ENCODE peak calls at places on chromosome 12, in four cellular contexts. One of them, this sample, is unnamed.

GRCh38 chr12:68899251-68899771 is 33.7 kb downstream of the CPM start:
- DNase-seq in CD4-positive, CD25-positive, alpha-beta regulatory T cell: no peak
- DNase-seq in CD8-positive, alpha-beta T cell: no peak
- DNase-seq in tibial artery: peak
- DNase-seq in this sample: peak

GRCh38 chr12:64256166-64256800 is 34.2 kb upstream of the KICS2 start:
- DNase-seq in CD4-positive, CD25-positive, alpha-beta regulatory T cell: no peak
- DNase-seq in CD8-positive, alpha-beta T cell: no peak
- DNase-seq in tibial artery: no peak
- DNase-seq in this sample: no peak

GRCh38 chr12:67826946-67827719 is 162.1 kb upstream of the IFNG-AS1 start:
- DNase-seq in CD4-positive, CD25-positive, alpha-beta regulatory T cell: no peak
- DNase-seq in CD8-positive, alpha-beta T cell: no peak
- DNase-seq in tibial artery: no peak
- DNase-seq in this sample: no peak

GRCh38 chr12:10943167-10943566 is 4.1 kb upstream of the TAS2R14 start:
- DNase-seq in CD4-positive, CD25-positive, alpha-beta regulatory T cell: no peak
- DNase-seq in CD8-positive, alpha-beta T cell: no peak
- DNase-seq in tibial artery: no peak
- DNase-seq in this sample: no peak

GRCh38 chr12:131063960-131064359 is 110.3 kb downstream of the ADGRD1 start:
- DNase-seq in CD4-positive, CD25-positive, alpha-beta regulatory T cell: no peak
- DNase-seq in CD8-positive, alpha-beta T cell: no peak
- DNase-seq in tibial artery: no peak
- DNase-seq in this sample: no peak

GRCh38 chr12:92393504-92393903 is 247.9 kb upstream of the BTG1 start:
- DNase-seq in CD4-positive, CD25-positive, alpha-beta regulatory T cell: no peak
- DNase-seq in CD8-positive, alpha-beta T cell: no peak
- DNase-seq in tibial artery: no peak
- DNase-seq in this sample: no peak

GRCh38 chr12:103844296-103844695 is 3.3 kb upstream of the NT5DC3 start:
- DNase-seq in CD4-positive, CD25-positive, alpha-beta regulatory T cell: no peak
- DNase-seq in CD8-positive, alpha-beta T cell: no peak
- DNase-seq in tibial artery: no peak
- DNase-seq in this sample: no peak

GRCh38 chr12:109731231-109731731 is 17.7 kb downstream of the FAM222A start:
- DNase-seq in CD4-positive, CD25-positive, alpha-beta regulatory T cell: no peak
- DNase-seq in CD8-positive, alpha-beta T cell: no peak
- DNase-seq in tibial artery: no peak
- DNase-seq in this sample: no peak

GRCh38 chr12:68406134-68406576 is 74.0 kb upstream of the MDM1 start:
- DNase-seq in CD4-positive, CD25-positive, alpha-beta regulatory T cell: no peak
- DNase-seq in CD8-positive, alpha-beta T cell: no peak
- DNase-seq in tibial artery: peak
- DNase-seq in this sample: peak

GRCh38 chr12:27076468-27076867 is 5.9 kb downstream of the C12orf71 start:
- DNase-seq in CD4-positive, CD25-positive, alpha-beta regulatory T cell: no peak
- DNase-seq in CD8-positive, alpha-beta T cell: no peak
- DNase-seq in tibial artery: no peak
- DNase-seq in this sample: no peak

GRCh38 chr12:89357297-89357730 is 5.0 kb upstream of the DUSP6 start:
- DNase-seq in CD4-positive, CD25-positive, alpha-beta regulatory T cell: no peak
- DNase-seq in CD8-positive, alpha-beta T cell: no peak
- DNase-seq in tibial artery: no peak
- DNase-seq in this sample: no peak

GRCh38 chr12:89354630-89354931 is 2.3 kb upstream of the DUSP6 start:
- DNase-seq in CD4-positive, CD25-positive, alpha-beta regulatory T cell: no peak
- DNase-seq in CD8-positive, alpha-beta T cell: no peak
- DNase-seq in tibial artery: no peak
- DNase-seq in this sample: no peak

GRCh38 chr12:89353823-89354629 is 1.7 kb upstream of the DUSP6 start:
- DNase-seq in CD4-positive, CD25-positive, alpha-beta regulatory T cell: peak
- DNase-seq in CD8-positive, alpha-beta T cell: peak
- DNase-seq in tibial artery: peak
- DNase-seq in this sample: peak

GRCh38 chr12:89355243-89356068 is 3.2 kb upstream of the DUSP6 start:
- DNase-seq in CD4-positive, CD25-positive, alpha-beta regulatory T cell: no peak
- DNase-seq in CD8-positive, alpha-beta T cell: no peak
- DNase-seq in tibial artery: no peak
- DNase-seq in this sample: no peak

DNA sequence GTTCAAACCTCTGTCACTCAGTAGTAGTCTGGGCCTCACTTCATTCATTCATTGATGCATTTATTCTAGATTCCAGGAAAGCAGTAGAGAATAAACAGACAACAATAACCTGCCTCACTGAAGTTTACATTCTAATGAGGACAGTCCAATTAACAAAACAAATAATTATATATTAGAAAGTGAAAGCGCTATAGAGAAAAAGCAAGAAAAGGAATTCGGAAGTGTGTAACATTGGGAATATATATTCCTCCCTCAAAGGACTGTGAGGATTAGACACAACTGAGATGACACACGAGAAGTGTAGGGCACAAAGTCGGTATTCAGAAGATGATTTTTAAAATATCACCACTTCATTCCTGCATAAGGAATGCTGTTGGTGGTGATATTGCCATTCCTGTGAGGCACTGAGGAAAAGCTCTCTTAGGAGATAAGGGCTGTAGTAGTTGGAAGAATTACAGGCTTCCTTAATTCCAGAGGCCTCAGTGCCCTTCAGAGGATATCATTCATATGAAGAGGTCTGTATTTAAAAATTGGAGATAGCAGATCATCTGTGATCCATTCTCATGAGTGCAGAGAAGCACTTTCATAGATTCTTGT is 3.9 kb upstream of the DUSP6 start:
- DNase-seq in CD4-positive, CD25-positive, alpha-beta regulatory T cell: no peak
- DNase-seq in CD8-positive, alpha-beta T cell: no peak
- DNase-seq in tibial artery: no peak
- DNase-seq in this sample: no peak
- H3K27ac ChIP-seq in CD4-positive, CD25-positive, alpha-beta regulatory T cell: no peak
- H3K27ac ChIP-seq in CD8-positive, alpha-beta T cell: no peak
- H3K27ac ChIP-seq in tibial artery: no peak
- H3K27ac ChIP-seq in this sample: no peak

DNA sequence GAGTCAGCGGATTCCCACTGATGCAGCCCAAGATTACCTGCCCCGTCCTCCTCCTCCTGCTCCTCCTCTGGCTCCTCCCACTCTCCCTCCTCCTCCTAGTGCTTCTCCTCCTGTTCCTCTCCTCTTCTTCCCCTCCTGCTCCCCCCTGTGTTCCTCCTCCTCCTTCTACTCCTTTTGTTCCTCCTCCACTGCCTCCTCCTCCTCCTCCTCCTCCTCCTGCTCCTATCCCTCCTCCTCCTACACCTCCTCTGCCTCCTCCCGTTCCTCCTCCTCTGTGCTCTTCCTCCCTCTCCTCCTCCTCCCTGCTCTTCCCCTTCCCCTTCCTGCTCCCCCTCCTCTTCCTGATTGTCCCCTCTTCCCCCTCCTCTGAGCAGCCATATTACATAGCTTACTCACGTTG is 141.3 kb downstream of the CACNA1C start:
- DNase-seq in CD4-positive, CD25-positive, alpha-beta regulatory T cell: no peak
- DNase-seq in CD8-positive, alpha-beta T cell: no peak
- DNase-seq in tibial artery: no peak
- DNase-seq in this sample: no peak
- H3K27ac ChIP-seq in CD4-positive, CD25-positive, alpha-beta regulatory T cell: no peak
- H3K27ac ChIP-seq in CD8-positive, alpha-beta T cell: no peak
- H3K27ac ChIP-seq in tibial artery: peak
- H3K27ac ChIP-seq in this sample: no peak

DNA sequence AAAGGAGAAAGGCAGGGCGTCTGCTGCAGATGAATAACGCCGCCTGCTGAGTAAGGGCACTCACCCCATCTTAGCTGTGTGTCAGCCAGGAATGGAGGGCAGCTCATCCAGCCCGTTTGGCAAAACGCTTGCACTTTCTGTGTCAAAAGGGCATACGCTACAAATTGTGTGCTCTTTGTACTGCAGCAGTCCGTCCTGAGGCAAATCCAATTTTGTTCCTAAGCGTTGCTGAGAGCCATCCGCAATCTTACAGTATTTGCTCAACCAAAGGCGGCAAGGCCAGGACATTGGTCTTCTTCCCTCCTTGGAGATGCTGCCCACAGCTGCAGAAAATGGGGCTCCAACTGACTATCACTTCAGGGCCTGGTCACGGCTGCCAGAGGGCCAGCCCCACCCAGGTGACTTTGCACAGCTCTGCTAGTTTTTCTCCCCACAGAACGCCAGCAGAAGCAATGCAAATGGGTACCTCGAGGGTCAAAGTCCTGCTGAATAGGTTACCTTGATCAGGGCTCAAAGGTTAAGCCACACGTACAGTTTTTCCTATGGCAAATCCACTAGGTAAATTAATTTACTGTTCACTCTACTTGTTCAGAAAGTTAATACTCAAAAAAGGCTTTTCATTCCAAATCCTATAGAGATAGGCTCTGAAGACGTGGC is 23.4 kb downstream of the CCDC92 start:
- DNase-seq in CD4-positive, CD25-positive, alpha-beta regulatory T cell: no peak
- DNase-seq in CD8-positive, alpha-beta T cell: no peak
- DNase-seq in tibial artery: no peak
- DNase-seq in this sample: no peak
- H3K27ac ChIP-seq in CD4-positive, CD25-positive, alpha-beta regulatory T cell: no peak
- H3K27ac ChIP-seq in CD8-positive, alpha-beta T cell: no peak
- H3K27ac ChIP-seq in tibial artery: no peak
- H3K27ac ChIP-seq in this sample: peak

GRCh38 chr12:51949342-51950030 is 2.0 kb upstream of the ACVR1B start:
- DNase-seq in CD4-positive, CD25-positive, alpha-beta regulatory T cell: no peak
- DNase-seq in CD8-positive, alpha-beta T cell: no peak
- DNase-seq in tibial artery: no peak
- DNase-seq in this sample: no peak

GRCh38 chr12:51951843-51952722 is 584 bp downstream of the ACVR1B start:
- DNase-seq in CD4-positive, CD25-positive, alpha-beta regulatory T cell: peak
- DNase-seq in CD8-positive, alpha-beta T cell: no peak
- DNase-seq in tibial artery: peak
- DNase-seq in this sample: no peak

GRCh38 chr12:51951199-51951842 is at the start of gene ACVR1B:
- DNase-seq in CD4-positive, CD25-positive, alpha-beta regulatory T cell: peak
- DNase-seq in CD8-positive, alpha-beta T cell: peak
- DNase-seq in tibial artery: peak
- DNase-seq in this sample: peak

GRCh38 chr12:51953011-51953568 is 1.6 kb downstream of the ACVR1B start:
- DNase-seq in CD4-positive, CD25-positive, alpha-beta regulatory T cell: no peak
- DNase-seq in CD8-positive, alpha-beta T cell: no peak
- DNase-seq in tibial artery: no peak
- DNase-seq in this sample: no peak

GRCh38 chr12:51950682-51951198 is 759 bp upstream of the ACVR1B start:
- DNase-seq in CD4-positive, CD25-positive, alpha-beta regulatory T cell: no peak
- DNase-seq in CD8-positive, alpha-beta T cell: no peak
- DNase-seq in tibial artery: no peak
- DNase-seq in this sample: no peak
- H3K27ac ChIP-seq in CD4-positive, CD25-positive, alpha-beta regulatory T cell: no peak
- H3K27ac ChIP-seq in CD8-positive, alpha-beta T cell: peak
- H3K27ac ChIP-seq in tibial artery: peak
- H3K27ac ChIP-seq in this sample: peak

DNA sequence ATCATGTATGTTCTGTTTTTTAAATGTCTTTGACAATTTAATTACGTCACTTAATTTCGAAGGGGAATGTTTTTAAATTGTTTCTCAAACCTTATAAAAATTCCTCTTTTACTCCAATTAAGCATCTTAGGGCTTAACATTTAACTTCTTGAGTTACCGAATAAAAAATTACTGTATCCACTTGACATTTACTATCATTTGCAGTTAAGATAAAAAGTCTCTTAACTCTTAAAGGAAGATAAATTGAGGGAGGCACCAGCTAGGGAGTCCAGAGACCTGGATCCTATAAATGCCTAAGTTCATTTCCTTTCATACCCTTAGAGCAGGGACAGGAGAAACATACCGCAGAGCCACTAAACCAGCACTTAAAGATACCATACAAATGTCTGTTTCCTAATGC is 71.5 kb downstream of the GALNT4 start:
- DNase-seq in CD4-positive, CD25-positive, alpha-beta regulatory T cell: no peak
- DNase-seq in CD8-positive, alpha-beta T cell: no peak
- DNase-seq in tibial artery: no peak
- DNase-seq in this sample: no peak
- H3K27ac ChIP-seq in CD4-positive, CD25-positive, alpha-beta regulatory T cell: no peak
- H3K27ac ChIP-seq in CD8-positive, alpha-beta T cell: no peak
- H3K27ac ChIP-seq in tibial artery: peak
- H3K27ac ChIP-seq in this sample: no peak

GRCh38 chr12:116529686-116530085 is 29.5 kb upstream of the MAP1LC3B2 start:
- DNase-seq in CD4-positive, CD25-positive, alpha-beta regulatory T cell: no peak
- DNase-seq in CD8-positive, alpha-beta T cell: no peak
- DNase-seq in tibial artery: no peak
- DNase-seq in this sample: no peak

GRCh38 chr12:116525418-116526001 is 33.7 kb upstream of the MAP1LC3B2 start:
- DNase-seq in CD4-positive, CD25-positive, alpha-beta regulatory T cell: no peak
- DNase-seq in CD8-positive, alpha-beta T cell: no peak
- DNase-seq in tibial artery: peak
- DNase-seq in this sample: no peak

GRCh38 chr12:116529048-116529447 is 30.1 kb upstream of the MAP1LC3B2 start:
- DNase-seq in CD4-positive, CD25-positive, alpha-beta regulatory T cell: no peak
- DNase-seq in CD8-positive, alpha-beta T cell: no peak
- DNase-seq in tibial artery: no peak
- DNase-seq in this sample: no peak

GRCh38 chr12:116528498-116528897 is 30.7 kb upstream of the MAP1LC3B2 start:
- DNase-seq in CD4-positive, CD25-positive, alpha-beta regulatory T cell: no peak
- DNase-seq in CD8-positive, alpha-beta T cell: no peak
- DNase-seq in tibial artery: no peak
- DNase-seq in this sample: no peak

GRCh38 chr12:116528067-116528466 is 31.1 kb upstream of the MAP1LC3B2 start:
- DNase-seq in CD4-positive, CD25-positive, alpha-beta regulatory T cell: no peak
- DNase-seq in CD8-positive, alpha-beta T cell: no peak
- DNase-seq in tibial artery: no peak
- DNase-seq in this sample: no peak
- H3K27ac ChIP-seq in CD4-positive, CD25-positive, alpha-beta regulatory T cell: no peak
- H3K27ac ChIP-seq in CD8-positive, alpha-beta T cell: no peak
- H3K27ac ChIP-seq in tibial artery: peak
- H3K27ac ChIP-seq in this sample: no peak

DNA sequence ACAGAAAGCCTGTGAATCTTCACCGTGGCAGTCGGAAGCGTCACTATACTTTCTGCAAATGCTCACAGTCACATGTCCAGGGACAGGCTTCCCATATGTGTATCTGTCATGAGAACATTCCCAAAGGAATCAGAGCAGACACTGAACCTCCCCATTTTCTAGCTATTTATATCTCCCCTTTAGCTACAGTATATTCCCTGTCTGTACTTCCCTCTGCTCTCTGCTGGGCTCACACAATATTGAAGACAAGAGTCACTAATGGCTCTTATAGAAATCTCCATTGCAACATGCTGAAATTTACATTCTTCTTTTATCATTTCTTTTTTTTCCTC is 8.2 kb downstream of the A2M start:
- DNase-seq in CD4-positive, CD25-positive, alpha-beta regulatory T cell: no peak
- DNase-seq in CD8-positive, alpha-beta T cell: no peak
- DNase-seq in tibial artery: no peak
- DNase-seq in this sample: no peak
- H3K27ac ChIP-seq in CD4-positive, CD25-positive, alpha-beta regulatory T cell: no peak
- H3K27ac ChIP-seq in CD8-positive, alpha-beta T cell: no peak
- H3K27ac ChIP-seq in tibial artery: no peak
- H3K27ac ChIP-seq in this sample: no peak